ENCODE peak calls at places on chromosomes 2 and 18, in six cellular contexts. I is glomerular endothelial cell, X is iris pigment epithelial cell, W is HS-27A, R is ELR, T is mucosa of descending colon. C is an unnamed sample.

GRCh38 chr18:43277164-43277600 is at the start of gene SYT4:
- DNase-seq in W (no peak), T (peak), I (no peak), X (peak), R (no peak), C (peak)

GRCh38 chr2:46663614-46664013 is 184.2 kb downstream of the TMEM247 start:
- DNase-seq in X (no peak), R (no peak), W (no peak), I (no peak), T (no peak), C (no peak)

GRCh38 chr2:54814367-54815155 is 91.1 kb downstream of the EML6 start:
- DNase-seq in W (no peak), R (no peak), X (no peak), I (no peak), T (no peak), C (no peak)

GRCh38 chr2:119782308-119783027 is 22.7 kb downstream of the PTPN4 start:
- DNase-seq in I (no peak), X (peak), W (no peak), T (no peak), R (peak), C (no peak)

GRCh38 chr18:7876354-7876753 is 309.2 kb downstream of the PTPRM start:
- DNase-seq in R (no peak), T (no peak), W (no peak), I (no peak), X (no peak), C (no peak)

GRCh38 chr2:110678457-110679336 is 834 bp upstream of the BUB1 start:
- DNase-seq in I (no peak), W (no peak), X (no peak), R (peak), T (peak), C (no peak)

GRCh38 chr2:186950694-186951093 is 101.7 kb upstream of the ZSWIM2 start:
- DNase-seq in X (no peak), W (peak), T (no peak), I (no peak), R (peak), C (no peak)

GRCh38 chr2:128552141-128552805 is 233.6 kb upstream of the HS6ST1 start:
- DNase-seq in I (no peak), W (no peak), T (no peak), R (no peak), X (no peak), C (peak)

GRCh38 chr2:173881466-173881865 is 83.7 kb downstream of the SP3 start:
- DNase-seq in R (no peak), W (no peak), X (peak), T (peak), I (no peak), C (no peak)

GRCh38 chr2:120346667-120347358 is 877 bp downstream of the INHBB start:
- DNase-seq in X (peak), R (no peak), T (no peak), W (no peak), I (no peak), C (no peak)

GRCh38 chr18:75374466-75374865 is 53.0 kb downstream of the SMIM21 start:
- DNase-seq in W (no peak), T (no peak), X (no peak), I (no peak), R (no peak), C (no peak)

C was measured in posterior vena cava.